ENCODE peak calls at places on chromosome 22, in eight cellular contexts. X is kidney, E is PC-9, P is upper lobe of right lung, G is SJSA1, Y is fibroblast of lung, W is colonic mucosa, N is IMR-90. A is an unnamed sample. For H3K9me3, the result is how much of the 10 kb centered on the place peaks cover.

GRCh38 chr22:24707477-24707816 is 67.1 kb downstream of the PIWIL3 start:
- DNase-seq in E (no peak), X (no peak), P (no peak), Y (no peak), N (no peak), W (peak), G (no peak), A (no peak)

GRCh38 chr22:49807780-49808708 is 19.6 kb downstream of the BRD1 start:
- DNase-seq in P (no peak), Y (peak), E (no peak), W (no peak), X (no peak), G (no peak), N (no peak), A (no peak)

GRCh38 chr22:21867528-21868266 is at the start of gene MAPK1:
- DNase-seq in P (peak), W (peak), E (peak), N (peak), Y (peak), G (peak), X (peak), A (peak)

GRCh38 chr22:36790648-36791047 is 14.7 kb upstream of the IFT27 start:
- DNase-seq in E (no peak), X (no peak), W (no peak), G (no peak), P (no peak), Y (no peak), N (no peak), A (no peak)

GRCh38 chr22:39292561-39293074 is 26.8 kb downstream of the RPL3 start:
- DNase-seq in X (peak), N (peak), P (peak), Y (peak), E (peak), G (peak), W (peak), A (peak)

GRCh38 chr22:24938741-24939341 is 7.7 kb downstream of the LHFPL7 start:
- DNase-seq in N (peak), X (no peak), P (no peak), Y (peak), W (peak), E (no peak), G (peak), A (peak)

GRCh38 chr22:22825213-22825593 is 62.4 kb upstream of the IGLL5 start:
- DNase-seq in Y (no peak), P (no peak), W (no peak), N (no peak), G (no peak), E (no peak), X (no peak), A (no peak)

GRCh38 chr22:22865311-22866072 is 22.1 kb upstream of the IGLL5 start:
- DNase-seq in X (no peak), E (no peak), P (no peak), Y (no peak), G (peak), N (no peak), W (no peak), A (no peak)

GRCh38 chr22:25736378-25737011 is 5.5 kb upstream of the MYO18B start:
- DNase-seq in G (no peak), P (no peak), Y (no peak), N (no peak), X (no peak), E (no peak), W (no peak), A (no peak)

DNA sequence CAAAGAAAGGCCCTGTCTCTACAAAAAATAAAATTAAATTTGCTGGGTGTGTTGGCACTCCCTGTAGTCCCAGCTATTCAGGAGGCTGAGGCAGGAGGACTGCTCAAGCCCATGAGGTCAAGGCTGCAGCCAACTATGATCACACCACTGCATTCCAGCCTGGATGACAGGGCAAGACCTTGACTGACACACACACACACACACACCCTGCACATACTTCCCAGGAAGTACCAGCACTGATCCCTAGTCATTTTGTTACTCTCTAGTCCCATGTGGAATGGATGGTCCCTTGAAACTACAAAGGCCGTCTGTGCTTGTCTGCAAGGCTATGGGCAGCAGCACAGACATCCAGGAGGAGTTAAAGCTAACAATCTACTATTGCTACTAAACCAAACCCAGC is 59.7 kb upstream of the CYP2D6 start:
- DNase-seq in X (no peak), P (no peak), G (no peak), N (no peak), W (no peak), Y (peak), E (no peak), A (no peak)
- H3K9me3 ChIP-seq in X (under half), P (under half), G (under half), N (under half), W (under half), Y (under half), E (under half), A (under half)

GRCh38 chr22:11629661-11630385 is 3898.2 kb upstream of the OR11H1 start:
- DNase-seq in G (no peak), N (no peak), E (no peak), W (no peak), Y (no peak), P (peak), X (peak), A (no peak)
- H3K9me3 ChIP-seq in G (under half), N (under half), E (under half), W (under half), Y (under half), P (under half), X (under half), A (under half)

GRCh38 chr22:27495325-27495724 is 306.2 kb downstream of the MN1 start:
- DNase-seq in Y (no peak), N (no peak), P (no peak), X (no peak), G (no peak), E (no peak), W (no peak), A (no peak)

GRCh38 chr22:27491888-27492287 is 309.7 kb downstream of the MN1 start:
- DNase-seq in X (no peak), P (no peak), W (no peak), G (no peak), Y (no peak), E (no peak), N (no peak), A (no peak)

GRCh38 chr22:27493797-27494196 is 307.8 kb downstream of the MN1 start:
- DNase-seq in G (no peak), Y (no peak), P (no peak), W (no peak), N (no peak), X (no peak), E (no peak), A (no peak)

GRCh38 chr22:27492566-27493201 is 308.9 kb downstream of the MN1 start:
- DNase-seq in X (no peak), G (peak), Y (no peak), P (no peak), W (no peak), E (no peak), N (no peak), A (no peak)

DNA sequence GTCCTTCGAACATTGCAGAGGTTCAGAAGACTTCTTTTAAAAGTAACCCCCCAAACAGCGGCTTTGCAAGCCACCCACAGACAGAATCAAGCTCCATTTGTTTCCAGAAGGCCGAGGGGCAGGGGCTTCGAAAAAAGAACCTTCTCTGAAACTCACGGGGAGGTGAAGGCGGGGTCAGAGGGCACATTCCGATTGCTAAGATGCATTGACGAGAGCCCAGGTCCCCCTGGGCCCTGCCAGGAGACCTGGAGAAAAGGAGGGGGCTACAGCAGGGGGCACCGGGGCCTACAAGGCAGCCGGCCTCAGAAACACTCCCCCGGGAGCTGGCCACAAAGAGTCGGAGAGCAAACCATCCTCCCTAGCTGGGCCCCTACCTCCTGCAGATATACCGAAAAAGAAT is 306.7 kb downstream of the MN1 start:
- DNase-seq in N (no peak), G (no peak), P (no peak), E (no peak), W (no peak), Y (no peak), X (no peak), A (no peak)
- H3K9me3 ChIP-seq in N (under half), G (under half), P (under half), E (under half), W (under half), Y (under half), X (under half), A (under half)

DNA sequence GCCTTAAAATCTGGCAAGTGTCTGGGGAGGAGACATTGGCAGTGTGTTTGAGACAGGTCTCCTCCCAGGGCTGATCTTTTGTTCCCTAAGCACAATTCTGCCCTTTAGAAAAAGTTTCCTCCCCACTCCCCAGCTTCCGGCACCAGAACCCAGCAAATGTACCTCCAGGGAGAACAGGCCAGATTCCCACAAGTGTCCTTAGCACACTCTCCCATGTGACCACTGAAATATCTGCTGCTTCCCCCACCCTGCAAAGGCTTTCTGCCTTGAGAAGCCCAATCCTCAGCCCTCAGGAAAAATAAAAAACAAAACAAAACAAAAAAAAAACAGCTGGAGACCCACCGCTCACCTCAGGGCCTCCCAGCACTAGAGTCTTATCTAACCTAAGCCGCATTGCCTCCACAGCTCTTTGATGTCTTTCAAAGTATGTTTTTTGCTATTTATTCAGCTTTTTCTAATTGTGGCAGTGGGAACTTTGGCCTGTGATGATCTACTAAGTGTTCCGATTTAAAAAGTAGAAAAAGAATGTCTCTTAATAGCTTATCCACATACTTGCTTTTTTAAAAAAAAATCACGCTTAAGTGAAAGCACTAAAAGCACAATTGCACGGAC is 29.0 kb upstream of the FBLN1 start:
- DNase-seq in G (no peak), P (peak), E (no peak), N (no peak), X (no peak), W (no peak), Y (no peak), A (no peak)
- H3K9me3 ChIP-seq in G (under half), P (under half), E (under half), N (under half), X (under half), W (under half), Y (under half), A (under half)

GRCh38 chr22:47583959-47584562 is 821.6 kb downstream of the TBC1D22A start:
- DNase-seq in G (no peak), Y (no peak), N (no peak), E (no peak), X (no peak), W (no peak), P (no peak), A (no peak)
- H3K9me3 ChIP-seq in G (under half), Y (under half), N (under half), E (under half), X (under half), W (under half), P (under half), A (under half)

DNA sequence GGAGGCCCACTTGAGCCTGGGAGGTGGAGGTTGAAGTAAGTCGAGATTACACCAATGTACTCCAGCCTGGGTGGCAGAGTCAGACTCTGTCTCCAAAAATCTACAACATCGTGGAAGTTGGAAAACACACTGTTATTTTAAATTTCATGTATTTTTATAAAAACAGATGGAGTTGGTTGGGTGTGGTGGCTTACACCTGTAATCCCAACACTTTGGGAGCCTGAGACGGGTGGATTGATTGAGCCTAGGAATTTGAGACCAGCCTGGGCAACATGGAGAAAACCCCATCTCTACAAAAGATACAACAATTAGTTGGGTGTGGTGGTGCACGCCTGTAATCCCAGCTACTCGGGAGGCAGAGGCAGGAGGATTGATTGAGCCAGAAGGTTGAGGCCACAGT is 52.0 kb upstream of the CLTCL1 start:
- DNase-seq in G (no peak), N (no peak), E (no peak), X (no peak), W (no peak), P (no peak), Y (no peak), A (no peak)
- H3K9me3 ChIP-seq in G (under half), N (under half), E (under half), X (under half), W (under half), P (under half), Y (under half), A (under half)

DNA sequence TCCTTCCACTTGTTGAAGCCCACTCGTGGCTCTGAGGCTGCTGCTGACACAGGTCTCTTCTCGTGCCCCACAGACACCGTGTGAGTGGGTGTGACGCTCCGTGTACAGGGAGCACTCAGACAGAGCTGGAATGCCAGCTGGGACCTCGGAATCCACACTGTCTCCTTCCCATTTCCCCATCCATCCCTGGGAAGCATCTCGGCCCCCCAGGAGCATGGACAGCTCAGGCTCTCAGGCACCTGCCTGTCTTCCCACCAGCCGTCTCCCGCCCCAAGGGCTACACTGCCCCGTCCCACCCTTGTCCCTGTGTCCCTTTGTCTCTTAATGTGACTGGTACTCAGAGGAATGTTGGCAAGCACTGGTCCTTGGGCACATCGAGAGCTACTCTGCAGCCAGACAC is 63.8 kb downstream of the ARHGAP8 start:
- DNase-seq in N (no peak), P (no peak), Y (no peak), E (no peak), G (no peak), W (no peak), X (peak), A (no peak)
- H3K9me3 ChIP-seq in N (under half), P (under half), Y (under half), E (under half), G (under half), W (under half), X (under half), A (under half)

GRCh38 chr22:46021577-46021976 is 44.6 kb upstream of the WNT7B start:
- DNase-seq in P (peak), Y (no peak), W (no peak), E (no peak), G (no peak), N (no peak), X (peak), A (no peak)
- H3K9me3 ChIP-seq in P (under half), Y (under half), W (under half), E (under half), G (under half), N (under half), X (under half), A (under half)

A was measured in PC-3.